ENCODE peak calls at places on chromosomes 4 and X, in six cellular contexts. I, E, K, O, S and T are unnamed samples.

GRCh38 chr4:25405453-25405852 is 28.4 kb downstream of the ANAPC4 start:
- DNase-seq in E (no peak), K (no peak), O (no peak), S (no peak), I (no peak), T (no peak)

GRCh38 chr4:997375-998071 is 4.3 kb upstream of the SLC26A1 start:
- DNase-seq in K (no peak), O (peak), S (no peak), E (no peak), I (no peak), T (no peak)

GRCh38 chrX:134713618-134714107 is 55.4 kb upstream of the PLAC1 start:
- DNase-seq in K (no peak), I (no peak), O (no peak), S (no peak), E (no peak), T (no peak)

GRCh38 chrX:42149786-42150185 is 226.4 kb upstream of the CASK start:
- DNase-seq in E (no peak), K (no peak), I (no peak), S (no peak), O (peak), T (no peak)

GRCh38 chr4:79987401-79987800 is 85.6 kb downstream of the ANTXR2 start:
- DNase-seq in S (peak), I (peak), E (no peak), O (no peak), K (no peak), T (no peak)

GRCh38 chr4:4717692-4718091 is 141.8 kb upstream of the MSX1 start:
- DNase-seq in I (no peak), S (peak), O (no peak), K (no peak), E (no peak), T (no peak)

GRCh38 chr4:162461952-162462351 is 298.2 kb upstream of the FSTL5 start:
- DNase-seq in I (no peak), K (no peak), S (peak), E (no peak), O (peak), T (no peak)

GRCh38 chrX:17413228-17413627 is 38.2 kb downstream of the NHS start:
- DNase-seq in I (peak), E (no peak), O (peak), K (no peak), S (peak), T (no peak)

GRCh38 chrX:53093748-53094583 is at the start of gene KANTR:
- DNase-seq in E (peak), K (peak), O (peak), S (peak), I (peak), T (peak)

GRCh38 chr4:18063079-18063478 is 41.5 kb upstream of the LCORL start:
- DNase-seq in K (no peak), O (no peak), E (no peak), I (no peak), S (no peak), T (no peak)

GRCh38 chr4:26150948-26151347 is 169.9 kb upstream of the RBPJ start:
- DNase-seq in I (peak), K (no peak), E (no peak), O (peak), S (peak), T (no peak)

GRCh38 chr4:3364634-3365314 is 72.0 kb downstream of the RGS12 start:
- DNase-seq in E (no peak), I (no peak), K (no peak), S (no peak), O (no peak), T (no peak)

GRCh38 chr4:176778491-176778890 is 14.2 kb downstream of the VEGFC start:
- DNase-seq in K (no peak), O (peak), S (no peak), I (peak), E (no peak), T (no peak)

GRCh38 chr4:94564252-94564651 is 112.5 kb downstream of the PDLIM5 start:
- DNase-seq in S (peak), E (no peak), O (no peak), K (no peak), I (no peak), T (no peak)

GRCh38 chr4:110059556-110060191 is 138.7 kb downstream of the ELOVL6 start:
- DNase-seq in E (no peak), K (no peak), O (no peak), S (no peak), I (peak), T (no peak)

GRCh38 chr4:37604464-37604863 is 81.7 kb downstream of the RELL1 start:
- DNase-seq in O (peak), K (no peak), E (no peak), S (peak), I (peak), T (no peak)

GRCh38 chrX:67544871-67545771 is 1.3 kb downstream of the AR start:
- DNase-seq in K (no peak), S (no peak), O (peak), E (peak), I (peak), T (peak)

GRCh38 chrX:101265869-101266428 is 25.2 kb downstream of the TAF7L start:
- DNase-seq in S (no peak), K (no peak), O (peak), I (peak), E (no peak), T (no peak)

GRCh38 chr4:61200991-61201526 is 933 bp downstream of the ADGRL3 start:
- DNase-seq in E (peak), K (no peak), S (peak), O (peak), I (no peak), T (peak)

GRCh38 chr4:165971941-165972340 is 98.9 kb downstream of the TLL1 start:
- DNase-seq in K (no peak), E (no peak), S (peak), O (no peak), I (no peak), T (no peak)

GRCh38 chr4:41221850-41222249 is 7.5 kb upstream of the APBB2 start:
- DNase-seq in I (no peak), S (no peak), E (no peak), O (no peak), K (no peak), T (no peak)

GRCh38 chrX:153351981-153352380 is 18.0 kb downstream of the ZNF275 start:
- DNase-seq in K (no peak), O (no peak), S (no peak), E (no peak), I (no peak), T (no peak)

GRCh38 chrX:23317799-23318724 is 16.6 kb upstream of the PTCHD1 start:
- DNase-seq in E (peak), S (peak), O (no peak), I (no peak), K (no peak), T (no peak)

GRCh38 chr4:6402566-6403399 is 69.6 kb downstream of the PPP2R2C start:
- DNase-seq in S (no peak), I (no peak), E (peak), O (no peak), K (peak), T (no peak)

GRCh38 chr4:110516106-110516922 is 40.4 kb downstream of the ENPEP start:
- DNase-seq in E (peak), I (peak), S (peak), K (peak), O (peak), T (peak)

GRCh38 chrX:103918584-103919335 is 43.7 kb upstream of the TMSB15B start:
- DNase-seq in O (peak), I (peak), E (peak), K (no peak), S (peak), T (peak)

GRCh38 chr4:188016754-188017153 is 21.2 kb downstream of the ZFP42 start:
- DNase-seq in I (no peak), K (no peak), O (no peak), S (no peak), E (peak), T (no peak)

GRCh38 chrX:78614264-78614663 is 44.9 kb downstream of the RTL3 start:
- DNase-seq in E (no peak), I (no peak), S (no peak), O (no peak), K (no peak), T (no peak)

GRCh38 chr4:39565925-39566630 is 38.8 kb upstream of the UGDH start:
- DNase-seq in S (peak), E (no peak), I (peak), K (no peak), O (peak), T (no peak)

GRCh38 chrX:27728291-27728690 is 79.5 kb upstream of the MAGEB10 start:
- DNase-seq in K (no peak), O (peak), I (peak), S (no peak), E (no peak), T (no peak)

GRCh38 chrX:136754641-136755040 is 26.1 kb downstream of the ARHGEF6 start:
- DNase-seq in E (no peak), O (no peak), K (no peak), S (no peak), I (no peak), T (no peak)

GRCh38 chr4:158253350-158253980 is 43.2 kb downstream of the TMEM144 start:
- DNase-seq in S (peak), I (peak), O (peak), K (no peak), E (no peak), T (peak)

GRCh38 chr4:155734951-155735350 is 23.9 kb upstream of the GUCY1B1 start:
- DNase-seq in E (no peak), I (no peak), S (no peak), O (no peak), K (no peak), T (no peak)

GRCh38 chr4:6079965-6080364 is 61.7 kb upstream of the C4orf50 start:
- DNase-seq in I (no peak), E (no peak), O (no peak), K (no peak), S (no peak), T (no peak)

GRCh38 chrX:68929332-68930150 is 100.7 kb downstream of the EFNB1 start:
- DNase-seq in E (no peak), S (peak), I (peak), O (peak), K (no peak), T (no peak)

GRCh38 chrX:118824173-118824782 is 654 bp downstream of the ZCCHC12 start:
- DNase-seq in K (no peak), E (peak), I (no peak), O (no peak), S (no peak), T (no peak)

GRCh38 chr4:151202851-151203455 is 74.0 kb upstream of the PRSS48 start:
- DNase-seq in O (no peak), E (no peak), I (peak), K (no peak), S (peak), T (no peak)

GRCh38 chr4:33255507-33255906 is 2535.3 kb downstream of the PCDH7 start:
- DNase-seq in S (no peak), E (peak), O (no peak), I (no peak), K (no peak), T (no peak)
- H3K9ac ChIP-seq in S (no peak), E (no peak), O (no peak), I (no peak), K (no peak), T (no peak)

GRCh38 chr4:168995537-168996295 is 14.3 kb downstream of the CBR4 start:
- DNase-seq in K (no peak), O (peak), S (no peak), E (no peak), I (peak), T (no peak)
- H4K91ac ChIP-seq in K (no peak), O (no peak), S (no peak), E (no peak), I (no peak), T (no peak)

GRCh38 chrX:131818297-131818936 is 204.7 kb upstream of the STK26 start:
- DNase-seq in S (peak), K (no peak), E (no peak), I (no peak), O (no peak), T (no peak)

GRCh38 chrX:131821945-131822622 is 201.0 kb upstream of the STK26 start:
- DNase-seq in I (peak), O (no peak), S (peak), K (no peak), E (no peak), T (no peak)

GRCh38 chrX:131812847-131813825 is 210.0 kb upstream of the STK26 start:
- DNase-seq in E (no peak), K (no peak), I (peak), S (peak), O (no peak), T (no peak)

GRCh38 chrX:131816551-131817136 is 206.5 kb upstream of the STK26 start:
- DNase-seq in O (no peak), K (no peak), S (peak), I (peak), E (no peak), T (no peak)
- H3K4me2 ChIP-seq in O (no peak), K (no peak), S (no peak), I (peak), E (no peak), T (no peak)

DNA sequence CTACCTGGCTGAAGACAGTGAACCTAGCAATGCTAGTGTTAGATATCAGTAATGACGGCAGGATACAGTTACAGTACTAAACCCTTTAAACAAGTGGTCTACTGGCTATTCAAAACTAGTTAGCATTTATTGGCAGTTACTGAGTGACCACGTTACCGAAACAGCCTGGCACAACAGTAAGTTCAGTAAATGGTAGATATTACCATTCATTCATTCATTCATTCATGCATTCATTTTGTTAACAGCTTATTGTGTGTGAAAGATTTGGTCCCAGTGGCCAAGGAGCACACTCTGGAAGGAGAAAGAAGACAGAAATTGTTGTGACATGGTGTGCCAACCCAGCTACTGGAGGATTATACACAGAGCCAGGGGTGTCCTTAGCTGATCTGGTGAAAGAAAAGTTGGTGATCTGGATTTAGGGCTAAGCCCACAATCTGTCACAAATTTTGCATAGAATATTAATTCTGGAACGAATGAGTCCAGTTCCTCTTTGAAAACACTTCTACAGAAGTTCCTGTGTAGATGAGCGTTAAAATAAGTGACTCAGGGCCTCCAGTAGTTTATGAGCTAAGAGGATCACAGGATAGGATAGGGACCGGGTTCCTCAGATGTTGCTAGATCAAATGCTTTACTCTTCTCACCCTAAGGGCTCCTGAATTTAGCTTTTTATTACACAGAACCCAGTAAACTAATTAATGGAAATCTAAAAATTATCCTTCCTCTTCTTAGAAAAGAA is 179.1 kb downstream of the CBR4 start:
- DNase-seq in E (no peak), S (peak), K (no peak), O (peak), I (no peak), T (no peak)
- H3K9ac ChIP-seq in E (no peak), S (no peak), K (no peak), O (peak), I (peak), T (no peak)

GRCh38 chrX:28847423-28847822 is 260.2 kb downstream of the IL1RAPL1 start:
- DNase-seq in I (peak), O (peak), S (no peak), K (no peak), E (peak), T (no peak)
- H4K91ac ChIP-seq in I (no peak), O (no peak), S (no peak), K (no peak), E (no peak), T (no peak)

DNA sequence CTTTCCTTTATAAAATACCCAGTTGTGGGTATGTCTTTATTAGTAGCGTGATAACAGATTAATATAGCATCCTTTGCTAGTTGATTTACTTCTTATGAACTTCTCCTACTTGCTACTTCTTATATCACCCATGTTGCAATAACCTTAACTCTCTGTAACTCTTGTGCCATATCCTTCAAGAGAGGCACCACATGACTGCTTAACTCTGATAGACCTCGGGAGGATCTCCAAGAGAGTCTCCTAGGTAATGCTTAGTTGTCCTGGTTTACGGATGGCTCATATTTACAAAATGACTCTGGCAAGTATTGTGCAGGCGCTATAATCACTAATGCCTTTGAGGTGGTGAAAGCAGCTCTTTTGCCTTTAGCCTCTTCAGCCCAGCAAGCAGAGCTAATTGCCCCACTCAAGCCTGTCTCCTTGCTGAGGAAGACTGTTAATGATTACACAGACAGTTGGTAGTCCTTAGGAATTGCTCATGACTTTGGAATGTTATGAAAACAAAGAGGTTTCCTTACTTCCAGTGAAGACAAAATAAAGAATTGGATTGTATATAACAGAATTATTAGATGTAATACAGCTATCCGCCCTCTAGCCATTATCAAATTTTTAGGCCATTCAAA is 1305.8 kb downstream of the PCDH7 start:
- DNase-seq in O (peak), S (peak), E (no peak), I (no peak), K (no peak), T (no peak)
- H3K4me2 ChIP-seq in O (no peak), S (no peak), E (no peak), I (no peak), K (no peak), T (no peak)

DNA sequence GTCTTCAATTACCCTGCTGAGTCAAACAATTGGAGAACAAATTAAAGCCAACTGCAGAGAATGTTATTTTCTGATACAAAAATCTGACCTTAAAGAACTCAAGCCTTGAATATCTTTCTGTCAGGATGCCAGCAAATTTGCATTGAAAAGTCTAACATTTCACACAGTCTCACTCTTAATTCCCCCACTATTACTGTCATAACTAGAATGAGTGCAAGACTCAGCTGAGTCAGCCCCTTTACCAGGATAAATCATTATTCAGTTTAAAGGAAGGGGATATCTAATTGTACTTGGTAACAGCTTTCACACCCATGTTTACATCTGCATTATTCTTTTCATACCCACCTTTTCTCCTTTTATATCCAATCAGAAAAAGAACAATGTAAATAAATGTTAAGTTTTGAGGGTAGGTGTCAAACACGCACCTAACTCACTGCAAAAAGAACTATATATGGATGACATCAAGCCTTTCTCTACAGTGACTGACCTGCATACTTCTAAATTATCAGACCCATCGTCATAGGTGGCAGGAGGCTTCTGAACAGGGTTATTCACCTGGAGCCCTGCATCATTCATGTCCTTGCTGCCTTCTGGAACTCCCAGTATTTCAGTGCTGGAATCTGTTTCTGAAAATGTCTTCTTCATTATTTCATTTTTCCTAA is 117.4 kb downstream of the TMA16 start:
- DNase-seq in S (no peak), I (no peak), O (no peak), K (no peak), E (no peak), T (no peak)
- H3K9ac ChIP-seq in S (no peak), I (no peak), O (no peak), K (no peak), E (no peak), T (no peak)

GRCh38 chr4:123577507-123577906 is 180.9 kb downstream of the SPRY1 start:
- DNase-seq in K (no peak), I (no peak), O (no peak), S (peak), E (no peak), T (no peak)
- H4K91ac ChIP-seq in K (no peak), I (no peak), O (no peak), S (no peak), E (no peak), T (no peak)

DNA sequence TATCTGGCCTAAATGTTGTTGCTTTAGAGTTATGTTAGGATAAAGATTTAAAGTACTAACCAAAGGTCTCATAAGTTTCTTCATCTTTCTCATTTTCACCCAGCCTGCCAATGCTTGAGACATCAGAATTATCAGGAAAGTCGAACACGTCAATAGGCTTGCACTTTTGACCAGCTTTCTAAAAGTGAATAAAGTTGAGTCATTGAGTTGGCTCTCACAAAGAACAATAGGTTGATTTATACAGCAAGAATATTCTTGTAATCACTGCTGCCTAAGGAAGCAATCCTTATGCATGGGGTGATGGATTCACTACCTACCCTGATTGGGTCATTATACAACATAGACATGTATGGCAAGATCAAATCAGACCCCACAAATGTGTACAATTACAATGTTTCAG is 5.0 kb downstream of the CENPU start:
- DNase-seq in I (peak), O (no peak), S (no peak), E (no peak), K (no peak), T (no peak)
- H3K4me2 ChIP-seq in I (no peak), O (no peak), S (no peak), E (no peak), K (no peak), T (no peak)

GRCh38 chr4:168667397-168667796 is 170.5 kb downstream of the PALLD start:
- DNase-seq in S (no peak), O (peak), I (no peak), K (no peak), E (no peak), T (no peak)

GRCh38 chr4:168662297-168662985 is 165.6 kb downstream of the PALLD start:
- DNase-seq in O (no peak), E (no peak), S (no peak), K (no peak), I (no peak), T (no peak)

GRCh38 chr4:168667936-168668335 is 171.1 kb downstream of the PALLD start:
- DNase-seq in E (no peak), O (no peak), K (no peak), I (no peak), S (no peak), T (no peak)

GRCh38 chr4:168664242-168664897 is 167.5 kb downstream of the PALLD start:
- DNase-seq in I (no peak), O (no peak), E (no peak), S (no peak), K (no peak), T (no peak)

GRCh38 chr4:168666531-168666930 is 169.7 kb downstream of the PALLD start:
- DNase-seq in I (peak), K (no peak), O (peak), E (no peak), S (no peak), T (no peak)
- H3K9ac ChIP-seq in I (no peak), K (no peak), O (no peak), E (no peak), S (no peak), T (no peak)